ENCODE peak calls at places on chromosomes 16 and 17, in six cellular contexts. One of them, this sample, is unnamed.

GRCh38 chr16:4200781-4201137 is 41.1 kb downstream of the SRL start:
- DNase-seq in progenitor cell of endocrine pancreas: no peak
- DNase-seq in breast epithelium: no peak
- DNase-seq in globus pallidus: no peak
- DNase-seq in iris pigment epithelial cell: peak; percentile 20
- DNase-seq in tibial nerve: no peak
- DNase-seq in this sample: peak; percentile 39

GRCh38 chr16:454397-454940 is 29.0 kb downstream of the RAB11FIP3 start:
- DNase-seq in progenitor cell of endocrine pancreas: no peak
- DNase-seq in breast epithelium: no peak
- DNase-seq in globus pallidus: no peak
- DNase-seq in iris pigment epithelial cell: no peak
- DNase-seq in tibial nerve: no peak
- DNase-seq in this sample: no peak

GRCh38 chr17:36525888-36526287 is 8.8 kb downstream of the MYO19 start:
- DNase-seq in progenitor cell of endocrine pancreas: no peak
- DNase-seq in breast epithelium: no peak
- DNase-seq in globus pallidus: no peak
- DNase-seq in iris pigment epithelial cell: no peak
- DNase-seq in tibial nerve: no peak
- DNase-seq in this sample: no peak

GRCh38 chr17:18960803-18961511 is 9.0 kb downstream of the SLC5A10 start:
- DNase-seq in progenitor cell of endocrine pancreas: peak; percentile 89
- DNase-seq in breast epithelium: peak; percentile 60
- DNase-seq in globus pallidus: peak; percentile 38
- DNase-seq in iris pigment epithelial cell: peak; percentile 52
- DNase-seq in tibial nerve: peak; percentile 55
- DNase-seq in this sample: no peak

GRCh38 chr17:67995568-67996191 is 589 bp downstream of the C17orf58 start:
- DNase-seq in progenitor cell of endocrine pancreas: peak; percentile 22
- DNase-seq in breast epithelium: no peak
- DNase-seq in globus pallidus: peak; percentile 25
- DNase-seq in iris pigment epithelial cell: no peak
- DNase-seq in tibial nerve: no peak
- DNase-seq in this sample: no peak

GRCh38 chr16:53913082-53913870 is 209.3 kb downstream of the FTO start:
- DNase-seq in progenitor cell of endocrine pancreas: no peak
- DNase-seq in breast epithelium: peak; percentile 44
- DNase-seq in globus pallidus: no peak
- DNase-seq in iris pigment epithelial cell: peak; percentile 96
- DNase-seq in tibial nerve: no peak
- DNase-seq in this sample: peak; percentile 87

GRCh38 chr16:87740909-87741424 is 24.8 kb downstream of the KLHDC4 start:
- DNase-seq in progenitor cell of endocrine pancreas: no peak
- DNase-seq in breast epithelium: no peak
- DNase-seq in globus pallidus: peak; percentile 91
- DNase-seq in iris pigment epithelial cell: no peak
- DNase-seq in tibial nerve: no peak
- DNase-seq in this sample: peak; percentile 76

GRCh38 chr17:82328141-82328993 is 5.2 kb downstream of the SECTM1 start:
- DNase-seq in progenitor cell of endocrine pancreas: no peak
- DNase-seq in breast epithelium: no peak
- DNase-seq in globus pallidus: no peak
- DNase-seq in iris pigment epithelial cell: no peak
- DNase-seq in tibial nerve: no peak
- DNase-seq in this sample: no peak

GRCh38 chr17:74520790-74521480 is 10.3 kb downstream of the CD300LB start:
- DNase-seq in progenitor cell of endocrine pancreas: no peak
- DNase-seq in breast epithelium: peak; percentile 16
- DNase-seq in globus pallidus: no peak
- DNase-seq in iris pigment epithelial cell: no peak
- DNase-seq in tibial nerve: no peak
- DNase-seq in this sample: peak; percentile 9

GRCh38 chr16:89281189-89281577 is 63.7 kb downstream of the ZNF778 start:
- DNase-seq in progenitor cell of endocrine pancreas: no peak
- DNase-seq in breast epithelium: no peak
- DNase-seq in globus pallidus: no peak
- DNase-seq in iris pigment epithelial cell: no peak
- DNase-seq in tibial nerve: no peak
- DNase-seq in this sample: no peak

GRCh38 chr16:67516296-67517177 is 12.1 kb upstream of the RIPOR1 start:
- DNase-seq in progenitor cell of endocrine pancreas: no peak
- DNase-seq in breast epithelium: no peak
- DNase-seq in globus pallidus: no peak
- DNase-seq in iris pigment epithelial cell: peak; percentile 38
- DNase-seq in tibial nerve: no peak
- DNase-seq in this sample: peak; percentile 72

GRCh38 chr17:10754109-10754508 is 24.3 kb upstream of the TMEM220 start:
- DNase-seq in progenitor cell of endocrine pancreas: no peak
- DNase-seq in breast epithelium: no peak
- DNase-seq in globus pallidus: no peak
- DNase-seq in iris pigment epithelial cell: peak; percentile 33
- DNase-seq in tibial nerve: no peak
- DNase-seq in this sample: no peak

GRCh38 chr16:6335072-6335471 is 997.6 kb upstream of the RBFOX1 start:
- DNase-seq in progenitor cell of endocrine pancreas: no peak
- DNase-seq in breast epithelium: no peak
- DNase-seq in globus pallidus: no peak
- DNase-seq in iris pigment epithelial cell: no peak
- DNase-seq in tibial nerve: no peak
- DNase-seq in this sample: no peak

GRCh38 chr17:72646176-72646575 is 446.3 kb downstream of the SLC39A11 start:
- DNase-seq in progenitor cell of endocrine pancreas: no peak
- DNase-seq in breast epithelium: no peak
- DNase-seq in globus pallidus: no peak
- DNase-seq in iris pigment epithelial cell: no peak
- DNase-seq in tibial nerve: no peak
- DNase-seq in this sample: no peak

GRCh38 chr17:70775667-70776066 is 606.3 kb downstream of the KCNJ2 start:
- DNase-seq in progenitor cell of endocrine pancreas: no peak
- DNase-seq in breast epithelium: no peak
- DNase-seq in globus pallidus: no peak
- DNase-seq in iris pigment epithelial cell: no peak
- DNase-seq in tibial nerve: no peak
- DNase-seq in this sample: no peak

GRCh38 chr16:68668266-68668665 is 23.2 kb downstream of the CDH3 start:
- DNase-seq in progenitor cell of endocrine pancreas: no peak
- DNase-seq in breast epithelium: no peak
- DNase-seq in globus pallidus: no peak
- DNase-seq in iris pigment epithelial cell: no peak
- DNase-seq in tibial nerve: no peak
- DNase-seq in this sample: no peak

GRCh38 chr16:22813223-22813945 is 578 bp upstream of the HS3ST2 start:
- DNase-seq in progenitor cell of endocrine pancreas: peak; percentile 89
- DNase-seq in breast epithelium: no peak
- DNase-seq in globus pallidus: no peak
- DNase-seq in iris pigment epithelial cell: peak; percentile 26
- DNase-seq in tibial nerve: no peak
- DNase-seq in this sample: peak; percentile 2

GRCh38 chr17:59361916-59362810 is 30.7 kb downstream of the YPEL2 start:
- DNase-seq in progenitor cell of endocrine pancreas: no peak
- DNase-seq in breast epithelium: no peak
- DNase-seq in globus pallidus: no peak
- DNase-seq in iris pigment epithelial cell: peak; percentile 96
- DNase-seq in tibial nerve: no peak
- DNase-seq in this sample: peak; percentile 98

GRCh38 chr16:49378238-49378637 is 4.6 kb downstream of the C16orf78 start:
- DNase-seq in progenitor cell of endocrine pancreas: no peak
- DNase-seq in breast epithelium: no peak
- DNase-seq in globus pallidus: no peak
- DNase-seq in iris pigment epithelial cell: no peak
- DNase-seq in tibial nerve: no peak
- DNase-seq in this sample: no peak

GRCh38 chr17:82815790-82816305 is 24.0 kb downstream of the ZNF750 start:
- DNase-seq in progenitor cell of endocrine pancreas: no peak
- DNase-seq in breast epithelium: no peak
- DNase-seq in globus pallidus: no peak
- DNase-seq in iris pigment epithelial cell: no peak
- DNase-seq in tibial nerve: no peak
- DNase-seq in this sample: no peak

GRCh38 chr17:63694974-63695773 is 4.8 kb downstream of the LIMD2 start:
- DNase-seq in progenitor cell of endocrine pancreas: no peak
- DNase-seq in breast epithelium: no peak
- DNase-seq in globus pallidus: no peak
- DNase-seq in iris pigment epithelial cell: no peak
- DNase-seq in tibial nerve: no peak
- DNase-seq in this sample: no peak

GRCh38 chr16:2032285-2033056 is 5.8 kb downstream of the NHERF2 start:
- DNase-seq in progenitor cell of endocrine pancreas: no peak
- DNase-seq in breast epithelium: no peak
- DNase-seq in globus pallidus: peak; percentile 75
- DNase-seq in iris pigment epithelial cell: no peak
- DNase-seq in tibial nerve: no peak
- DNase-seq in this sample: peak; percentile 27

GRCh38 chr17:34025179-34025551 is 229.9 kb upstream of the CCL2 start:
- DNase-seq in progenitor cell of endocrine pancreas: no peak
- DNase-seq in breast epithelium: no peak
- DNase-seq in globus pallidus: no peak
- DNase-seq in iris pigment epithelial cell: no peak
- DNase-seq in tibial nerve: no peak
- DNase-seq in this sample: no peak

GRCh38 chr16:13907431-13907830 is 12.5 kb upstream of the ERCC4 start:
- DNase-seq in progenitor cell of endocrine pancreas: no peak
- DNase-seq in breast epithelium: no peak
- DNase-seq in globus pallidus: no peak
- DNase-seq in iris pigment epithelial cell: no peak
- DNase-seq in tibial nerve: no peak
- DNase-seq in this sample: no peak

GRCh38 chr16:50613281-50613991 is 65.2 kb downstream of the NKD1 start:
- DNase-seq in progenitor cell of endocrine pancreas: no peak
- DNase-seq in breast epithelium: no peak
- DNase-seq in globus pallidus: no peak
- DNase-seq in iris pigment epithelial cell: no peak
- DNase-seq in tibial nerve: no peak
- DNase-seq in this sample: no peak

GRCh38 chr17:73293480-73293911 is 18.3 kb downstream of the CDC42EP4 start:
- DNase-seq in progenitor cell of endocrine pancreas: no peak
- DNase-seq in breast epithelium: peak; percentile 88
- DNase-seq in globus pallidus: no peak
- DNase-seq in iris pigment epithelial cell: peak; percentile 75
- DNase-seq in tibial nerve: peak; percentile 42
- DNase-seq in this sample: peak; percentile 83

GRCh38 chr17:69506489-69506888 is 92.0 kb downstream of the MAP2K6 start:
- DNase-seq in progenitor cell of endocrine pancreas: no peak
- DNase-seq in breast epithelium: no peak
- DNase-seq in globus pallidus: no peak
- DNase-seq in iris pigment epithelial cell: no peak
- DNase-seq in tibial nerve: no peak
- DNase-seq in this sample: no peak

This sample was measured in astrocyte.